ENCODE peak calls at places on chromosomes 3 and 15, in six cellular contexts. R, V, C, U, M and T are unnamed samples.

GRCh38 chr3:153295906-153296305 is 133.9 kb downstream of the RAP2B start:
- DNase-seq in C (no peak), U (no peak), V (no peak), R (no peak), M (no peak), T (no peak)

GRCh38 chr3:115354010-115354409 is 206.9 kb upstream of the ZBTB20 start:
- DNase-seq in M (no peak), R (no peak), U (no peak), V (no peak), C (no peak), T (no peak)

GRCh38 chr3:24496529-24497482 is 2.2 kb upstream of the THRB start:
- DNase-seq in R (peak), C (no peak), V (peak), M (no peak), U (peak), T (peak)

GRCh38 chr3:194750409-194750808 is 64.7 kb downstream of the FAM43A start:
- DNase-seq in U (no peak), C (no peak), V (no peak), M (no peak), R (no peak), T (peak)

GRCh38 chr15:77702211-77702957 is 69.7 kb upstream of the LINGO1 start:
- DNase-seq in V (peak), M (no peak), U (peak), C (no peak), R (peak), T (peak)

GRCh38 chr3:67361770-67362169 is 292.6 kb downstream of the SUCLG2 start:
- DNase-seq in U (no peak), V (no peak), M (no peak), C (no peak), R (no peak), T (no peak)

GRCh38 chr3:61956236-61956635 is 394.9 kb downstream of the PTPRG start:
- DNase-seq in R (no peak), C (no peak), V (no peak), M (no peak), U (no peak), T (peak)

GRCh38 chr3:169034401-169034800 is 629.1 kb downstream of the MECOM start:
- DNase-seq in U (no peak), C (no peak), M (no peak), R (no peak), V (no peak), T (no peak)

GRCh38 chr3:81891056-81891455 is 129.6 kb upstream of the GBE1 start:
- DNase-seq in M (no peak), U (no peak), V (no peak), R (no peak), C (no peak), T (no peak)